ENCODE peak calls at places on chromosomes 11 and 22, in six cellular contexts. Q is colonic mucosa, L is right lobe of liver, Z is Panc1, G is OCI-LY7, C is mucosa of descending colon. N is an unnamed sample. For H3K36me3, the result is how much of the 10 kb centered on the place peaks cover.

GRCh38 chr11:102007567-102008437 is 39.4 kb upstream of the CFAP300 start:
- DNase-seq in Q (peak), G (peak), L (no peak), C (no peak), Z (peak), N (no peak)

GRCh38 chr11:100929377-100929776 is 200.2 kb downstream of the PGR start:
- DNase-seq in Z (no peak), Q (no peak), L (no peak), G (no peak), C (no peak), N (no peak)

GRCh38 chr11:94028436-94028835 is 7.3 kb downstream of the HEPHL1 start:
- DNase-seq in Q (no peak), L (no peak), G (no peak), C (no peak), Z (no peak), N (no peak)

GRCh38 chr11:9600651-9601040 is 27.2 kb downstream of the WEE1 start:
- DNase-seq in G (peak), Z (no peak), L (no peak), C (no peak), Q (no peak), N (no peak)

GRCh38 chr11:79198898-79199250 is 242.0 kb downstream of the TENM4 start:
- DNase-seq in G (no peak), Q (no peak), Z (no peak), L (no peak), C (no peak), N (no peak)

GRCh38 chr11:83711035-83711630 is 425.0 kb upstream of the CCDC90B start:
- DNase-seq in Q (no peak), G (no peak), C (no peak), L (no peak), Z (no peak), N (no peak)

GRCh38 chr11:106695506-106695905 is 322.8 kb downstream of the GUCY1A2 start:
- DNase-seq in C (no peak), G (no peak), Z (no peak), L (no peak), Q (no peak), N (no peak)

GRCh38 chr22:31039393-31039792 is 41.7 kb upstream of the SMTN start:
- DNase-seq in C (no peak), Q (no peak), L (no peak), G (no peak), Z (no peak), N (no peak)

GRCh38 chr22:49014227-49015201 is 813.2 kb downstream of the BRD1 start:
- DNase-seq in L (no peak), G (no peak), C (no peak), Q (peak), Z (no peak), N (no peak)

GRCh38 chr11:83078269-83078668 is 6.6 kb upstream of the RAB30 start:
- DNase-seq in Q (no peak), C (no peak), G (no peak), L (no peak), Z (no peak), N (no peak)

GRCh38 chr22:27512283-27512761 is 289.2 kb downstream of the MN1 start:
- DNase-seq in C (peak), Q (peak), G (no peak), Z (no peak), L (no peak), N (peak)

DNA sequence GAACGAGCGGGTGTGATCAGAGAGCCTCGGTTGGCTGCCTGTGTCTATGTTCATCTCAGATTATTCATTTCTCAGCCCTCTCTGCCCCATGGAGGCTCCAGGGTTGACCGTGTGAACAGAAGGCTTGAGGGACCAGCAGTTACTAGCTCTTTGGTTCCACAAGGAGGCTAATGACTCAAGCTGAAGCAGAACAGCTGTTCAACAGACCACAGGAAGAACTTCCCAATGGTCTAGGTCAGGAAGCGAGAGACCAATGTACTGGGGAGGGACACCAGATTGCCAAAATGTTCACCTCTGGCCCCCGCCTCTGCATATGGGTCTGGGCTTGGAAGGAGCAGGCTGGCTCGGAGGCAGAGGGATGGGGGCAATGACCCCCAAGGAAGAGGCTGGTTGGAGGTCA is 14.7 kb upstream of the PDE2A start:
- DNase-seq in Z (no peak), L (no peak), Q (no peak), G (no peak), C (no peak), N (no peak)
- H3K36me3 ChIP-seq in Z (under half), L (under half), Q (under half), G (under half), C (under half), N (under half)

DNA sequence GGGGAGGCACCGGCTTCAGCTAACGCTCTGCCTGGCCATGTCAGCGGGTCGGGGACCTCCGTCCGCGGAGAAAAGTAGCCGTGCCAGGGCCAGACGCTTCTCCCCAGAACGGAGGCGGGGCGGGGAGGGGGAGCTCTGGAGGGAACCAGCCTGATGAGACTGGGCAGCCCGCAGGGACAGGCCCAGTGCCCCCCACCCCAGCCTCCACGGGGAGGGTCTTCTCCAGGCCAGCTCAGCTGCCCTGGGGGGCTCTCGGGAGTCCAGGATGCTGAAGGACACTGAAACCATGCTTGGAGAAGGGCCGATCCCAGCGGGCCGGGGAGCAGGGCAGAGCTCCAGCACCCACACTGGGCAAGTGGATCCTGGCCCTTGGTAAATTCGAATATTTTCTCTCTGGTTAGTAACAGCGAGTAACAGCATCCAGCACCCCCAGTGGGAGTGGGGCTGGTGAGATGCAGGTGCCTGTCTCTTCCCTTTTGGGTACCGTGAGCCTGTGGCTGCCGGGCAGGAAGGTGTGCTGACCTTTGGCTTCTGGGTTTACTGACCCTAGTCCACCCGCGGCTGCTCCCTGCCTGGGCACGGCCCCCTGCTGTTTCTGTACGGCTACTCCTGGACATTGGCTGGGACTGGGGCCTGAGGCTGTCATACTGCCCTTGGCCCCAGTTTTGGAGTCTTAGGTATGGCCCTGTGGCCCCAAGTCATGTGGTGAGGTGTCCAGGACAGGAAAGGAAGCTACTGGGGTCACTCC is 35.8 kb downstream of the GRAMD4 start:
- DNase-seq in C (no peak), Q (no peak), Z (no peak), G (no peak), L (peak), N (no peak)
- H3K36me3 ChIP-seq in C (under half), Q (under half), Z (under half), G (under half), L (under half), N (under half)

DNA sequence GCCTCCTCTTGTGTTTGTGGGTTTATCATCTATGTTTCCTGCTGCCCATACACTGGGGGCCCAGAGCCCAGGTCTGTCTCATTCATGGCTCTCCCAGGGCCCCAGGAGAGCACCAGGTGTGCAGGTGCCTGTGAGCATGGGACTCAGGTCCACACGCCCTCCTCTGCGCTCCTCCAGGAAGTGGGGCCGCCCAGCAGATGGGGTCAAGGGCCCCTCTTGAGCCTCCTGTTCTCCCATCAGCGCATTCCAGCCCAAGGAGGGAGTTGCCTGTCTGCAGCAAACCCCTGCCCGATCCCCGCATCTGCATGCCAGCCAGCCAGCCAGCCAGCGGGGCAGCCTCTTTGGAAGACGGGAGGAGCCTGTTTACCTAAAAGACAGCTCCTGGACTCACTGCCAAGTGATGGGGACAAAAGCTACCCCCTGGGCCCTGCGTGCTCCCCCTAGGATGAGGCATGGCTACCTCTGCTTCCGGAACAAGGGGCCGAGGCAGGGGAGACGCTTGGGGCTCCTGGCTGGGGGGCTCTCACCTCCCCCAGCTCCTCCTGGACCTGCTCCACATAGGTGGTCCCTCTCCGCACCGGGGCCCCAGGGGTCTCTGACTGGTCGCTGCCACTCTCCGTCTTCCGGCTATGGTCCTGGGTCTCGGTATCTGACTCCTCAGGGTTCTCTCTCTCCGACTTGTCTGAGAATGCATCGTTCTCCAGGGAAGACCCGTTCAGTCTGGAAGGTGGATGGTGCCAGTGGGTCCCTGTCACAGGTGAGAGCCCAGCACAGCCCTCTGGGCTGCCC is 49.7 kb upstream of the CARS1 start:
- DNase-seq in C (no peak), Q (peak), G (no peak), L (no peak), Z (no peak), N (no peak)
- H3K36me3 ChIP-seq in C (under half), Q (under half), G (under half), L (under half), Z (under half), N (under half)

GRCh38 chr11:43941257-43941879 is 1.1 kb upstream of the C11orf96 start:
- DNase-seq in C (no peak), Q (no peak), L (no peak), G (no peak), Z (no peak), N (no peak)
- H3K36me3 ChIP-seq in C (under half), Q (under half), L (under half), G (under half), Z (under half), N (under half)

GRCh38 chr22:37832022-37832857 is 9.1 kb downstream of the GALR3 start:
- DNase-seq in G (no peak), L (peak), Z (no peak), Q (no peak), C (no peak), N (no peak)
- H3K36me3 ChIP-seq in G (half or more), L (under half), Z (under half), Q (under half), C (under half), N (under half)

DNA sequence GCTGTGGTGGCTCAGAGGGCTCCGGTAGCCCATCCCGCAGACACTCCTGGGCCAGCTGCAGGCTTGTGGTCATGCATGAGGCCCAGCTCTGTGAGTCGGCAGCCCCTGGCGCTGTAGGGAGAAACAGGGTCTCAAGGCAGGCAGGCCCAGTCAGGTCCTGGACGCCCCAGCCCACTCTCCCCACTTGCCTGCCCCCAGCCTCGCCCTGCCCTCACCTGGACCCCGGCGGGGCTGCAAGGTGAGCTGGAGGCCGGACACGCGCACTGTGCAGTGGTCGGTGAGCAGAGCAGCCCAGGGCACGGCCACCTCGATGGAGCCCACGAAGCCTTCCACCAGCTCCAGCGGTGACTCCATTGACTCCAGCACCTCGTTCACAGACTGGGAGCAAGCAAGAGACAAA is 2.9 kb downstream of the ATG2A start:
- DNase-seq in Q (no peak), Z (no peak), G (no peak), C (no peak), L (no peak), N (no peak)
- H3K36me3 ChIP-seq in Q (under half), Z (under half), G (under half), C (under half), L (under half), N (half or more)

GRCh38 chr22:29288837-29289236 is 17.6 kb upstream of the GAS2L1 start:
- DNase-seq in G (no peak), C (no peak), Z (no peak), Q (no peak), L (no peak), N (no peak)
- H3K36me3 ChIP-seq in G (half or more), C (under half), Z (half or more), Q (under half), L (under half), N (half or more)

DNA sequence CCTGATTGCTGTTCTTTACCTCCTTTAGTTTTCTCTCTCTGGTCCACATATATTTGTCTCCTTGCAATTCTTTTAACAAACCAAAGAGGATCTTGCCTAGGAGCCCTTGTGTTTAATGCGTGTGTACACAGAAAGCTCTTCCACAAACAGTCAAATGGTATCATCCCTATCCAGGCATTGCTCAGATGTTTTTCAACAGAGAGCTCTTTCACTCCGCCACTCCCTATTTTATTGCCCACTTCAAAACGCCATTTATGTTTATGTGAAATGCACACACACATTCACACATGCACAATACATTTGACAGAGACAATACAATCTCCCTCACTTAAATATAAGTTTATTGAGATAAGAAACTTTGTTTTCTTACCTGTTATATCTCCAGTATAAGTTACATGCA is 4.7 kb downstream of the OR5AP2 start:
- DNase-seq in C (no peak), Q (no peak), L (no peak), G (no peak), Z (no peak), N (no peak)
- H3K36me3 ChIP-seq in C (under half), Q (under half), L (under half), G (under half), Z (under half), N (under half)